ENCODE peak calls at places on chromosomes 3 and 15, in six cellular contexts. T is right atrium auricular region, G is IMR-90, I is tibial nerve, F is coronary artery, V is RWPE1. D is an unnamed sample.
A peak's percentile ranks its signal among the peaks of the same experiment; 100 is the strongest.

GRCh38 chr3:40872562-40872961 is 326.7 kb upstream of the CTNNB1 start:
- DNase-seq in G (no peak), T (no peak), F (peak; percentile 45), V (no peak), I (no peak), D (no peak)

GRCh38 chr15:90388462-90389182 is 580 bp downstream of the IQGAP1 start:
- DNase-seq in F (peak; percentile 91), I (peak; percentile 48), V (peak; percentile 63), G (peak; percentile 41), T (peak; percentile 76), D (peak; percentile 38)

GRCh38 chr3:111998661-111999641 is at the start of gene TAGLN3:
- DNase-seq in V (no peak), F (no peak), T (no peak), I (no peak), G (no peak), D (peak; percentile 10)

GRCh38 chr3:142088522-142088921 is 60.8 kb downstream of the TFDP2 start:
- DNase-seq in T (no peak), I (no peak), G (no peak), F (no peak), V (no peak), D (no peak)

GRCh38 chr3:72128906-72129305 is 344.0 kb upstream of the PROK2 start:
- DNase-seq in I (no peak), G (no peak), T (no peak), V (no peak), F (no peak), D (no peak)

GRCh38 chr3:15630646-15631350 is 29.3 kb downstream of the BTD start:
- DNase-seq in T (no peak), I (no peak), V (no peak), F (no peak), G (peak; percentile 87), D (no peak)

GRCh38 chr3:137768361-137769320 is 4.5 kb downstream of the SOX14 start:
- DNase-seq in T (no peak), F (no peak), I (no peak), G (no peak), V (no peak), D (no peak)

GRCh38 chr3:174784206-174784934 is 74.8 kb upstream of the NAALADL2 start:
- DNase-seq in V (no peak), T (no peak), F (no peak), I (no peak), G (peak; percentile 74), D (no peak)

GRCh38 chr3:48564022-48564421 is 441 bp upstream of the UCN2 start:
- DNase-seq in T (peak; percentile 64), I (peak; percentile 28), F (no peak), G (peak; percentile 62), V (peak; percentile 70), D (peak; percentile 18)

GRCh38 chr3:197003461-197004385 is 25.9 kb downstream of the MELTF start:
- DNase-seq in V (peak; percentile 42), T (no peak), I (no peak), F (no peak), G (no peak), D (no peak)

GRCh38 chr3:125033135-125033534 is 22.7 kb downstream of the HEG1 start:
- DNase-seq in G (no peak), V (no peak), I (no peak), F (no peak), T (no peak), D (no peak)

GRCh38 chr3:100706365-100706764 is 2.9 kb upstream of the TFG start:
- DNase-seq in G (peak; percentile 13), V (no peak), I (no peak), F (no peak), T (no peak), D (no peak)

GRCh38 chr3:48187579-48188265 is 495 bp downstream of the CDC25A start:
- DNase-seq in G (no peak), F (no peak), T (no peak), V (peak; percentile 29), I (no peak), D (no peak)

GRCh38 chr15:101498076-101498730 is 8.7 kb upstream of the PCSK6 start:
- DNase-seq in I (no peak), G (no peak), T (no peak), F (no peak), V (no peak), D (no peak)

GRCh38 chr15:38112406-38112805 is 140.2 kb upstream of the SPRED1 start:
- DNase-seq in V (no peak), F (no peak), I (no peak), T (no peak), G (no peak), D (no peak)

GRCh38 chr3:4750306-4751056 is 228.8 kb upstream of the BHLHE40 start:
- DNase-seq in V (no peak), I (no peak), F (no peak), G (peak; percentile 17), T (no peak), D (peak; percentile 46)

GRCh38 chr3:125582707-125583106 is 12.6 kb downstream of the OSBPL11 start:
- DNase-seq in I (no peak), V (peak; percentile 21), T (no peak), G (peak; percentile 32), F (no peak), D (no peak)

GRCh38 chr15:55740479-55740878 is 2.5 kb downstream of the PRTG start:
- DNase-seq in V (no peak), T (no peak), I (no peak), F (no peak), G (no peak), D (no peak)
- H3K27ac ChIP-seq in V (no peak overlapping the region), T (no peak overlapping the region), I (no peak overlapping the region), F (no peak overlapping the region), G (no peak overlapping the region), D (no peak overlapping the region)

DNA sequence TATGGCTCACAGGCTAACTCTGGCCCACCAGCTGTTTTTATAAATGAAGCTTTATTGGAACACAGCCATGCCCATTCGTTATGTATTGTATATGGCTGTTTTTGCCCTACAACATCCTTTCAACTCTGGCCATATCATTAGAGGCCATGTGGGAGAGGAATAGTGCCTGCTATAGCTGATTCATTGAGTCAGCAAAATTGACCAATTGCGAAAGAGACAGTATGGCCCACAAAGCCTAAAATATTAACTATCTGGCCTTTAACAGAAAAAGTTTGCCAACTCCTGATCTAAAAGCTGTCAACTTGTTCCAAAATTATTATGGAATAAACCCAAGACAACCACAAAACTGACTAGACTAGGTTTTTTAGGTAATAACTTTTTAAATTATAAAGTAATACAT is 1.4 kb downstream of the NR1I2 start:
- DNase-seq in T (no peak), F (no peak), G (no peak), I (no peak), V (no peak), D (no peak)
- H3K27ac ChIP-seq in T (no peak overlapping the region), F (no peak overlapping the region), G (no peak overlapping the region), I (no peak overlapping the region), V (no peak overlapping the region), D (no peak overlapping the region)

GRCh38 chr3:113117511-113118302 is 93.7 kb upstream of the BOC start:
- DNase-seq in G (peak; percentile 90), V (peak; percentile 32), F (no peak), T (no peak), I (no peak), D (no peak)
- H3K27ac ChIP-seq in G (peak overlapping the region; percentile 39), V (no peak overlapping the region), F (no peak overlapping the region), T (peak overlapping the region; percentile 34), I (peak overlapping the region; percentile 3), D (no peak overlapping the region)

DNA sequence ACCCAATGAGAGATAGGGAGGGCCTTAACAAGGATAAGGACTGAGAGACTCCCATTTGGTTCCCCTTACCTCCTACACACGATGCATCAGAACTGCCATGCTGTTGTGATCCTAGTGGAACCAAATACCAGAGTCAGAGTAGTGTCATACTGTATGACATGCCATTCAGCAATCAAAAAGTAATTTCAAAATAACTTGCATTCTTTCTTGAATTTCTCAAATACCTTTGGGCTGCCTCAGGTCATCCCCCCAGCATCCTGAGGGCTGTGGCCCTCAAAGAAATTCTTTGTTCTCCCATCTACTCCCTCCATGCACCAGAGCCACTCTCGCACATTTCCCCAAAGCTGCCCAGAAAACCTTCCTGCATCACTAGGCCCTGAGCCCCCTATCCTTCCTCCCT is 68.9 kb upstream of the PPP2R3A start:
- DNase-seq in V (no peak), F (no peak), I (no peak), T (no peak), G (peak; percentile 48), D (no peak)
- H3K27ac ChIP-seq in V (no peak overlapping the region), F (no peak overlapping the region), I (no peak overlapping the region), T (no peak overlapping the region), G (no peak overlapping the region), D (no peak overlapping the region)